ENCODE peak calls at places on chromosomes 11 and 22, in seven cellular contexts. P is posterior vena cava, B is cardiac septum, I is left ventricle myocardium inferior, W is SJSA1, F is NCI-H2081, E is SK-N-SH. K is an unnamed sample.

GRCh38 chr11:70046089-70046488 is 32.0 kb upstream of the ANO1 start:
- DNase-seq in P (no peak), B (no peak), I (no peak), W (peak), F (no peak), E (no peak), K (no peak)

GRCh38 chr11:111388842-111389241 is 9.8 kb upstream of the POU2AF1 start:
- DNase-seq in P (no peak), B (no peak), I (no peak), W (no peak), F (no peak), E (no peak), K (no peak)

GRCh38 chr11:64675417-64676252 is 47.4 kb downstream of the NRXN2 start:
- DNase-seq in P (peak), B (peak), I (peak), W (peak), F (no peak), E (peak), K (peak)

GRCh38 chr22:20615021-20615420 is 107.6 kb downstream of the MED15 start:
- DNase-seq in P (no peak), B (no peak), I (no peak), W (no peak), F (no peak), E (no peak), K (no peak)

GRCh38 chr11:4884341-4884740 is 2.6 kb downstream of the OR51T1 start:
- DNase-seq in P (no peak), B (no peak), I (no peak), W (no peak), F (no peak), E (no peak), K (no peak)

GRCh38 chr22:46604306-46604690 is 15.9 kb upstream of the GRAMD4 start:
- DNase-seq in P (no peak), B (no peak), I (no peak), W (peak), F (no peak), E (no peak), K (peak)

GRCh38 chr11:69233761-69234136 is 60.2 kb upstream of the MYEOV start:
- DNase-seq in P (peak), B (peak), I (no peak), W (peak), F (no peak), E (no peak), K (no peak)

GRCh38 chr11:118928870-118929495 is 3.3 kb upstream of the BCL9L start:
- DNase-seq in P (peak), B (no peak), I (peak), W (no peak), F (peak), E (peak), K (no peak)

GRCh38 chr11:72375241-72375640 is 59.1 kb downstream of the CLPB start:
- DNase-seq in P (no peak), B (no peak), I (no peak), W (no peak), F (no peak), E (no peak), K (no peak)

GRCh38 chr11:69397732-69398131 is 83.7 kb upstream of the LINC01488 start:
- DNase-seq in P (peak), B (no peak), I (no peak), W (no peak), F (no peak), E (no peak), K (no peak)

GRCh38 chr22:26786398-26786797 is 129.0 kb downstream of the MIAT start:
- DNase-seq in P (no peak), B (no peak), I (no peak), W (no peak), F (no peak), E (no peak), K (no peak)

GRCh38 chr11:78417888-78418583 is 416 bp upstream of the GAB2 start:
- DNase-seq in P (peak), B (peak), I (peak), W (peak), F (peak), E (peak), K (peak)

GRCh38 chr11:77403228-77403627 is 70.7 kb downstream of the PAK1 start:
- DNase-seq in P (no peak), B (no peak), I (no peak), W (no peak), F (no peak), E (no peak), K (no peak)

GRCh38 chr22:26609287-26609686 is 8.5 kb downstream of the CRYBB1 start:
- DNase-seq in P (no peak), B (no peak), I (no peak), W (no peak), F (no peak), E (no peak), K (no peak)

GRCh38 chr11:27699242-27699925 is 871 bp downstream of the BDNF start:
- DNase-seq in P (no peak), B (no peak), I (no peak), W (no peak), F (no peak), E (peak), K (no peak)

GRCh38 chr11:29685361-29685760 is 331.5 kb downstream of the KCNA4 start:
- DNase-seq in P (no peak), B (no peak), I (no peak), W (no peak), F (no peak), E (no peak), K (no peak)

GRCh38 chr11:96341237-96342130 is 1.5 kb downstream of the MAML2 start:
- DNase-seq in P (peak), B (peak), I (peak), W (peak), F (no peak), E (peak), K (peak)

GRCh38 chr22:19092725-19093124 is 29.5 kb downstream of the DGCR2 start:
- DNase-seq in P (no peak), B (no peak), I (no peak), W (no peak), F (no peak), E (no peak), K (no peak)

GRCh38 chr11:115585361-115586024 is 81.3 kb upstream of the CADM1 start:
- DNase-seq in P (no peak), B (no peak), I (no peak), W (no peak), F (no peak), E (no peak), K (no peak)

GRCh38 chr11:13889566-13890214 is 72.8 kb upstream of the SPON1 start:
- DNase-seq in P (no peak), B (no peak), I (no peak), W (no peak), F (peak), E (peak), K (no peak)

GRCh38 chr11:105719073-105719846 is 109.4 kb downstream of the GRIA4 start:
- DNase-seq in P (no peak), B (no peak), I (no peak), W (peak), F (peak), E (no peak), K (no peak)

GRCh38 chr11:123239371-123240150 is 44.5 kb upstream of the CLMP start:
- DNase-seq in P (no peak), B (no peak), I (no peak), W (no peak), F (no peak), E (no peak), K (no peak)

GRCh38 chr11:74932169-74932568 is 16.7 kb downstream of the XRRA1 start:
- DNase-seq in P (no peak), B (no peak), I (no peak), W (no peak), F (no peak), E (no peak), K (no peak)

GRCh38 chr11:32081129-32081641 is 9.7 kb upstream of the RCN1 start:
- DNase-seq in P (no peak), B (no peak), I (peak), W (no peak), F (no peak), E (no peak), K (no peak)

GRCh38 chr11:87397250-87397649 is 359.5 kb downstream of the TMEM135 start:
- DNase-seq in P (no peak), B (no peak), I (no peak), W (no peak), F (no peak), E (no peak), K (no peak)

GRCh38 chr11:123851110-123851509 is 34.4 kb downstream of the TMEM225 start:
- DNase-seq in P (no peak), B (no peak), I (no peak), W (no peak), F (no peak), E (no peak), K (no peak)

GRCh38 chr11:94737171-94737611 is 31.0 kb upstream of the AMOTL1 start:
- DNase-seq in P (no peak), B (no peak), I (no peak), W (no peak), F (no peak), E (no peak), K (no peak)

K was measured in adrenal gland.